ENCODE peak calls at places on chromosomes 5 and 9, in seven cellular contexts. O is Calu3, H is AG08396, K is nephron progenitor cell, X is ovary, L is RPMI7951, S is RWPE1. I is an unnamed sample.

GRCh38 chr5:180950291-180950949 is 38.2 kb upstream of the BTNL3 start:
- DNase-seq in O (no peak), H (no peak), K (no peak), X (no peak), L (peak), S (peak), I (no peak)

GRCh38 chr5:118687671-118688621 is 300.4 kb downstream of the DTWD2 start:
- DNase-seq in O (no peak), H (no peak), K (no peak), X (no peak), L (peak), S (no peak), I (peak)

GRCh38 chr9:135641047-135641446 is 1.7 kb upstream of the GLT6D1 start:
- DNase-seq in O (no peak), H (no peak), K (no peak), X (no peak), L (no peak), S (no peak), I (no peak)

GRCh38 chr5:56769875-56770604 is 45.3 kb upstream of the MAP3K1 start:
- DNase-seq in O (no peak), H (no peak), K (no peak), X (no peak), L (no peak), S (no peak), I (no peak)

GRCh38 chr9:109793196-109793595 is 13.2 kb downstream of the PALM2AKAP2 start:
- DNase-seq in O (no peak), H (peak), K (no peak), X (no peak), L (peak), S (peak), I (peak)

GRCh38 chr5:168317521-168318147 is 26.2 kb downstream of the WWC1 start:
- DNase-seq in O (peak), H (peak), K (peak), X (no peak), L (peak), S (peak), I (peak)

GRCh38 chr5:132253452-132254320 is 3.8 kb upstream of the PDLIM4 start:
- DNase-seq in O (no peak), H (no peak), K (no peak), X (no peak), L (no peak), S (no peak), I (no peak)

GRCh38 chr5:174505621-174506020 is 218.8 kb upstream of the MSX2 start:
- DNase-seq in O (peak), H (no peak), K (no peak), X (no peak), L (peak), S (peak), I (no peak)

GRCh38 chr5:173800340-173800739 is 87.8 kb upstream of the CPEB4 start:
- DNase-seq in O (no peak), H (no peak), K (no peak), X (no peak), L (no peak), S (no peak), I (no peak)

GRCh38 chr5:157748740-157749461 is 5.4 kb downstream of the LSM11 start:
- DNase-seq in O (no peak), H (peak), K (no peak), X (no peak), L (peak), S (peak), I (peak)

GRCh38 chr9:135304886-135305285 is 174.7 kb upstream of the PPP1R26 start:
- DNase-seq in O (no peak), H (no peak), K (no peak), X (no peak), L (no peak), S (no peak), I (no peak)

GRCh38 chr5:139186752-139187326 is 11.3 kb downstream of the SIL1 start:
- DNase-seq in O (no peak), H (no peak), K (no peak), X (no peak), L (no peak), S (no peak), I (peak)

GRCh38 chr5:53027913-53028312 is 38.8 kb downstream of the ITGA2 start:
- DNase-seq in O (no peak), H (no peak), K (no peak), X (no peak), L (peak), S (peak), I (peak)

GRCh38 chr5:143826909-143827514 is 15.1 kb downstream of the HMHB1 start:
- DNase-seq in O (peak), H (no peak), K (no peak), X (no peak), L (no peak), S (peak), I (peak)

GRCh38 chr5:10896016-10896415 is 135.0 kb upstream of the DAP start:
- DNase-seq in O (no peak), H (no peak), K (no peak), X (no peak), L (no peak), S (no peak), I (no peak)

GRCh38 chr9:118367383-118367782 is 663.2 kb downstream of the TLR4 start:
- DNase-seq in O (no peak), H (no peak), K (no peak), X (no peak), L (no peak), S (no peak), I (no peak)

GRCh38 chr9:20551236-20551635 is 71.1 kb downstream of the MLLT3 start:
- DNase-seq in O (no peak), H (no peak), K (no peak), X (no peak), L (no peak), S (peak), I (no peak)

GRCh38 chr5:142175039-142175438 is 66.5 kb downstream of the NDFIP1 start:
- DNase-seq in O (no peak), H (no peak), K (no peak), X (no peak), L (no peak), S (no peak), I (no peak)

GRCh38 chr5:78799254-78800017 is 150.9 kb upstream of the LHFPL2 start:
- DNase-seq in O (no peak), H (peak), K (no peak), X (no peak), L (peak), S (no peak), I (peak)

GRCh38 chr9:121321039-121321503 is 49.0 kb downstream of the STOM start:
- DNase-seq in O (no peak), H (no peak), K (no peak), X (no peak), L (peak), S (no peak), I (no peak)

GRCh38 chr5:10308844-10309243 is 1.1 kb upstream of the CMBL start:
- DNase-seq in O (no peak), H (no peak), K (no peak), X (no peak), L (no peak), S (no peak), I (no peak)

GRCh38 chr5:1652873-1653707 is 129.3 kb upstream of the LPCAT1 start:
- DNase-seq in O (no peak), H (peak), K (no peak), X (no peak), L (peak), S (no peak), I (no peak)